ENCODE peak calls at places on chromosomes 13 and 19, in eight cellular contexts. One of them, this sample, is unnamed.

GRCh38 chr19:54684537-54684936 is 21.8 kb downstream of the LILRB4 start:
- DNase-seq in hypothalamus: no peak
- DNase-seq in H9: no peak
- DNase-seq in RWPE1: peak; percentile 60
- DNase-seq in stimulated activated CD8-positive, alpha-beta memory T cell treated with anti-CD3 and anti-CD28 coated beads, Interleukin-12 subunit alpha, Interleukin-12 subunit beta, amount 100 ng/mL, for 4 hours: no peak
- DNase-seq in activated CD8-positive, alpha-beta memory T cell treated with anti-CD3 and anti-CD28 coated beads, Interleukin-2, amount 10 ng/mL, durations not matched to agents 7 days and 5 days: no peak
- DNase-seq in tibial artery: no peak
- DNase-seq in AG09309: no peak
- DNase-seq in this sample: no peak

GRCh38 chr19:49704888-49705642 is 14.1 kb downstream of the CPT1C start:
- DNase-seq in AG09309: no peak
- DNase-seq in H9: no peak
- DNase-seq in stimulated activated CD8-positive, alpha-beta memory T cell treated with anti-CD3 and anti-CD28 coated beads, Interleukin-12 subunit alpha, Interleukin-12 subunit beta, amount 100 ng/mL, for 4 hours: no peak
- DNase-seq in hypothalamus: no peak
- DNase-seq in tibial artery: no peak
- DNase-seq in activated CD8-positive, alpha-beta memory T cell treated with anti-CD3 and anti-CD28 coated beads, Interleukin-2, amount 10 ng/mL, durations not matched to agents 7 days and 5 days: no peak
- DNase-seq in RWPE1: no peak
- DNase-seq in this sample: no peak

GRCh38 chr19:39998511-39998910 is 1.7 kb downstream of the ZNF546 start:
- DNase-seq in RWPE1: peak; percentile 23
- DNase-seq in H9: no peak
- DNase-seq in hypothalamus: no peak
- DNase-seq in stimulated activated CD8-positive, alpha-beta memory T cell treated with anti-CD3 and anti-CD28 coated beads, Interleukin-12 subunit alpha, Interleukin-12 subunit beta, amount 100 ng/mL, for 4 hours: no peak
- DNase-seq in tibial artery: no peak
- DNase-seq in AG09309: no peak
- DNase-seq in activated CD8-positive, alpha-beta memory T cell treated with anti-CD3 and anti-CD28 coated beads, Interleukin-2, amount 10 ng/mL, durations not matched to agents 7 days and 5 days: no peak
- DNase-seq in this sample: no peak

GRCh38 chr13:36098080-36098479 is 33.1 kb downstream of the DCLK1 start:
- DNase-seq in AG09309: no peak
- DNase-seq in stimulated activated CD8-positive, alpha-beta memory T cell treated with anti-CD3 and anti-CD28 coated beads, Interleukin-12 subunit alpha, Interleukin-12 subunit beta, amount 100 ng/mL, for 4 hours: no peak
- DNase-seq in activated CD8-positive, alpha-beta memory T cell treated with anti-CD3 and anti-CD28 coated beads, Interleukin-2, amount 10 ng/mL, durations not matched to agents 7 days and 5 days: no peak
- DNase-seq in H9: no peak
- DNase-seq in hypothalamus: no peak
- DNase-seq in RWPE1: no peak
- DNase-seq in tibial artery: no peak
- DNase-seq in this sample: no peak

GRCh38 chr19:1093330-1093729 is 1.8 kb downstream of the POLR2E start:
- DNase-seq in stimulated activated CD8-positive, alpha-beta memory T cell treated with anti-CD3 and anti-CD28 coated beads, Interleukin-12 subunit alpha, Interleukin-12 subunit beta, amount 100 ng/mL, for 4 hours: no peak
- DNase-seq in AG09309: no peak
- DNase-seq in hypothalamus: no peak
- DNase-seq in H9: no peak
- DNase-seq in activated CD8-positive, alpha-beta memory T cell treated with anti-CD3 and anti-CD28 coated beads, Interleukin-2, amount 10 ng/mL, durations not matched to agents 7 days and 5 days: no peak
- DNase-seq in tibial artery: no peak
- DNase-seq in RWPE1: no peak
- DNase-seq in this sample: no peak

GRCh38 chr13:99132295-99132835 is 68.3 kb upstream of the UBAC2 start:
- DNase-seq in stimulated activated CD8-positive, alpha-beta memory T cell treated with anti-CD3 and anti-CD28 coated beads, Interleukin-12 subunit alpha, Interleukin-12 subunit beta, amount 100 ng/mL, for 4 hours: no peak
- DNase-seq in RWPE1: no peak
- DNase-seq in activated CD8-positive, alpha-beta memory T cell treated with anti-CD3 and anti-CD28 coated beads, Interleukin-2, amount 10 ng/mL, durations not matched to agents 7 days and 5 days: no peak
- DNase-seq in tibial artery: no peak
- DNase-seq in hypothalamus: no peak
- DNase-seq in AG09309: no peak
- DNase-seq in H9: no peak
- DNase-seq in this sample: no peak

GRCh38 chr19:17021793-17022590 is 4.6 kb downstream of the CPAMD8 start:
- DNase-seq in H9: no peak
- DNase-seq in hypothalamus: no peak
- DNase-seq in stimulated activated CD8-positive, alpha-beta memory T cell treated with anti-CD3 and anti-CD28 coated beads, Interleukin-12 subunit alpha, Interleukin-12 subunit beta, amount 100 ng/mL, for 4 hours: no peak
- DNase-seq in tibial artery: peak; percentile 30
- DNase-seq in activated CD8-positive, alpha-beta memory T cell treated with anti-CD3 and anti-CD28 coated beads, Interleukin-2, amount 10 ng/mL, durations not matched to agents 7 days and 5 days: no peak
- DNase-seq in AG09309: no peak
- DNase-seq in RWPE1: peak; percentile 79
- DNase-seq in this sample: no peak

GRCh38 chr19:46609511-46610412 is 8.6 kb downstream of the CALM3 start:
- DNase-seq in H9: no peak
- DNase-seq in tibial artery: no peak
- DNase-seq in hypothalamus: no peak
- DNase-seq in activated CD8-positive, alpha-beta memory T cell treated with anti-CD3 and anti-CD28 coated beads, Interleukin-2, amount 10 ng/mL, durations not matched to agents 7 days and 5 days: no peak
- DNase-seq in AG09309: no peak
- DNase-seq in RWPE1: no peak
- DNase-seq in stimulated activated CD8-positive, alpha-beta memory T cell treated with anti-CD3 and anti-CD28 coated beads, Interleukin-12 subunit alpha, Interleukin-12 subunit beta, amount 100 ng/mL, for 4 hours: no peak
- DNase-seq in this sample: no peak

GRCh38 chr19:16677060-16677459 is 16.1 kb downstream of the TMEM38A start:
- DNase-seq in AG09309: no peak
- DNase-seq in RWPE1: no peak
- DNase-seq in activated CD8-positive, alpha-beta memory T cell treated with anti-CD3 and anti-CD28 coated beads, Interleukin-2, amount 10 ng/mL, durations not matched to agents 7 days and 5 days: no peak
- DNase-seq in stimulated activated CD8-positive, alpha-beta memory T cell treated with anti-CD3 and anti-CD28 coated beads, Interleukin-12 subunit alpha, Interleukin-12 subunit beta, amount 100 ng/mL, for 4 hours: no peak
- DNase-seq in tibial artery: no peak
- DNase-seq in H9: no peak
- DNase-seq in hypothalamus: no peak
- DNase-seq in this sample: no peak

GRCh38 chr19:45901432-45901903 is 945 bp downstream of the MYPOP start:
- DNase-seq in activated CD8-positive, alpha-beta memory T cell treated with anti-CD3 and anti-CD28 coated beads, Interleukin-2, amount 10 ng/mL, durations not matched to agents 7 days and 5 days: peak; percentile 50
- DNase-seq in AG09309: no peak
- DNase-seq in stimulated activated CD8-positive, alpha-beta memory T cell treated with anti-CD3 and anti-CD28 coated beads, Interleukin-12 subunit alpha, Interleukin-12 subunit beta, amount 100 ng/mL, for 4 hours: no peak
- DNase-seq in tibial artery: peak; percentile 33
- DNase-seq in H9: peak; percentile 32
- DNase-seq in RWPE1: no peak
- DNase-seq in hypothalamus: peak; percentile 8
- DNase-seq in this sample: no peak

GRCh38 chr19:17352608-17353280 is 15.4 kb downstream of the GTPBP3 start:
- DNase-seq in AG09309: no peak
- DNase-seq in activated CD8-positive, alpha-beta memory T cell treated with anti-CD3 and anti-CD28 coated beads, Interleukin-2, amount 10 ng/mL, durations not matched to agents 7 days and 5 days: no peak
- DNase-seq in tibial artery: no peak
- DNase-seq in stimulated activated CD8-positive, alpha-beta memory T cell treated with anti-CD3 and anti-CD28 coated beads, Interleukin-12 subunit alpha, Interleukin-12 subunit beta, amount 100 ng/mL, for 4 hours: no peak
- DNase-seq in RWPE1: no peak
- DNase-seq in hypothalamus: peak; percentile 26
- DNase-seq in H9: no peak
- DNase-seq in this sample: no peak

GRCh38 chr13:99159331-99160061 is 41.2 kb upstream of the UBAC2 start:
- DNase-seq in tibial artery: no peak
- DNase-seq in activated CD8-positive, alpha-beta memory T cell treated with anti-CD3 and anti-CD28 coated beads, Interleukin-2, amount 10 ng/mL, durations not matched to agents 7 days and 5 days: no peak
- DNase-seq in H9: no peak
- DNase-seq in hypothalamus: no peak
- DNase-seq in AG09309: no peak
- DNase-seq in RWPE1: no peak
- DNase-seq in stimulated activated CD8-positive, alpha-beta memory T cell treated with anti-CD3 and anti-CD28 coated beads, Interleukin-12 subunit alpha, Interleukin-12 subunit beta, amount 100 ng/mL, for 4 hours: no peak
- DNase-seq in this sample: no peak